ENCODE peak calls at places on chromosome 12, in seven cellular contexts. A is stimulated activated CD8-positive, alpha-beta memory T cell treated with anti-CD3 and anti-CD28 coated beads, Interleukin-15, amount 100 ng/mL, for 1 hour; Q is left cardiac atrium; I is NCI-H1436; O is hippocampal formation; K is activated gamma-delta T cell treated with anti-CD3 and anti-CD28 coated beads, Interleukin-2, amount 50 U/mL, for 16 hours; N is nucleus accumbens. S is an unnamed sample.

GRCh38 chr12:44573723-44574122 is 302.4 kb downstream of the NELL2 start:
- DNase-seq in A (no peak), Q (no peak), I (no peak), O (no peak), K (no peak), N (no peak), S (no peak)

GRCh38 chr12:104426926-104427546 is 29.7 kb upstream of the CHST11 start:
- DNase-seq in A (no peak), Q (no peak), I (no peak), O (no peak), K (no peak), N (no peak), S (no peak)

GRCh38 chr12:16884819-16885218 is 278.9 kb upstream of the LMO3 start:
- DNase-seq in A (no peak), Q (no peak), I (no peak), O (no peak), K (no peak), N (no peak), S (no peak)

GRCh38 chr12:85835810-85836715 is at the start of gene RASSF9:
- DNase-seq in A (no peak), Q (peak; percentile 72), I (no peak), O (peak; percentile 15), K (no peak), N (no peak), S (no peak)

GRCh38 chr12:52672321-52672933 is 7.8 kb downstream of the KRT1 start:
- DNase-seq in A (no peak), Q (no peak), I (no peak), O (no peak), K (no peak), N (no peak), S (no peak)

GRCh38 chr12:1929985-1930815 is 11.7 kb upstream of the CACNA2D4 start:
- DNase-seq in A (no peak), Q (no peak), I (peak; percentile 29), O (no peak), K (no peak), N (no peak), S (no peak)

GRCh38 chr12:126538888-126539287 is 1473.7 kb downstream of the AACS start:
- DNase-seq in A (no peak), Q (no peak), I (no peak), O (no peak), K (no peak), N (no peak), S (no peak)

GRCh38 chr12:51907864-51908425 is 641 bp downstream of the ACVRL1 start:
- DNase-seq in A (no peak), Q (peak; percentile 13), I (no peak), O (no peak), K (no peak), N (no peak), S (no peak)

GRCh38 chr12:131720921-131721320 is 10.0 kb downstream of the SFSWAP start:
- DNase-seq in A (no peak), Q (no peak), I (no peak), O (no peak), K (no peak), N (no peak), S (no peak)

GRCh38 chr12:82279597-82279996 is 78.6 kb downstream of the CCDC59 start:
- DNase-seq in A (no peak), Q (no peak), I (peak; percentile 18), O (no peak), K (no peak), N (no peak), S (peak; percentile 38)

GRCh38 chr12:2284857-2285256 is 232.1 kb downstream of the CACNA1C start:
- DNase-seq in A (no peak), Q (peak; percentile 81), I (peak; percentile 66), O (peak; percentile 19), K (no peak), N (peak; percentile 10), S (peak; percentile 62)

GRCh38 chr12:82359115-82359478 is 768 bp downstream of the METTL25 start:
- DNase-seq in A (no peak), Q (no peak), I (peak; percentile 4), O (no peak), K (no peak), N (no peak), S (peak; percentile 55)

GRCh38 chr12:57893460-57894353 is 47.2 kb upstream of the CTDSP2 start:
- DNase-seq in A (no peak), Q (peak; percentile 91), I (no peak), O (peak; percentile 90), K (no peak), N (peak; percentile 77), S (no peak)

GRCh38 chr12:80068173-80068572 is 31.2 kb upstream of the OTOGL start:
- DNase-seq in A (no peak), Q (no peak), I (no peak), O (no peak), K (no peak), N (no peak), S (no peak)

GRCh38 chr12:84272324-84272723 is 640.3 kb downstream of the SLC6A15 start:
- DNase-seq in A (no peak), Q (no peak), I (no peak), O (no peak), K (no peak), N (no peak), S (no peak)

GRCh38 chr12:108352591-108352990 is 13.5 kb upstream of the CMKLR1 start:
- DNase-seq in A (no peak), Q (no peak), I (no peak), O (no peak), K (no peak), N (no peak), S (no peak)

GRCh38 chr12:113788020-113788856 is 177.9 kb downstream of the RBM19 start:
- DNase-seq in A (no peak), Q (no peak), I (no peak), O (no peak), K (no peak), N (no peak), S (no peak)

GRCh38 chr12:92673756-92674155 is 29.0 kb upstream of the PLEKHG7 start:
- DNase-seq in A (no peak), Q (no peak), I (no peak), O (no peak), K (no peak), N (no peak), S (no peak)

GRCh38 chr12:112170376-112170775 is 45.0 kb downstream of the TRAFD1 start:
- DNase-seq in A (no peak), Q (peak; percentile 45), I (no peak), O (no peak), K (no peak), N (no peak), S (no peak)

GRCh38 chr12:104288635-104289258 is 14.8 kb upstream of the EID3 start:
- DNase-seq in A (peak; percentile 61), Q (peak; percentile 82), I (peak; percentile 80), O (peak; percentile 82), K (peak; percentile 73), N (peak; percentile 90), S (peak; percentile 88)

GRCh38 chr12:100528471-100529139 is 44.9 kb upstream of the GAS2L3 start:
- DNase-seq in A (no peak), Q (no peak), I (no peak), O (no peak), K (no peak), N (no peak), S (no peak)

GRCh38 chr12:77218278-77218677 is 152.9 kb upstream of the E2F7 start:
- DNase-seq in A (no peak), Q (no peak), I (no peak), O (no peak), K (no peak), N (no peak), S (no peak)

GRCh38 chr12:43009307-43009706 is 419.8 kb upstream of the PRICKLE1 start:
- DNase-seq in A (no peak), Q (no peak), I (no peak), O (no peak), K (no peak), N (no peak), S (no peak)

GRCh38 chr12:12229556-12230092 is 37.2 kb downstream of the LRP6 start:
- DNase-seq in A (no peak), Q (no peak), I (no peak), O (no peak), K (no peak), N (no peak), S (no peak)

GRCh38 chr12:86663691-86664090 is 407.5 kb upstream of the MGAT4C start:
- DNase-seq in A (no peak), Q (no peak), I (no peak), O (no peak), K (no peak), N (no peak), S (no peak)

GRCh38 chr12:123200414-123200813 is 32.5 kb downstream of the MPHOSPH9 start:
- DNase-seq in A (no peak), Q (no peak), I (no peak), O (no peak), K (no peak), N (no peak), S (no peak)

GRCh38 chr12:47755655-47756562 is 2.8 kb downstream of the RAPGEF3 start:
- DNase-seq in A (no peak), Q (no peak), I (no peak), O (no peak), K (no peak), N (no peak), S (no peak)

GRCh38 chr12:119808441-119808840 is 68.7 kb downstream of the CIT start:
- DNase-seq in A (no peak), Q (no peak), I (no peak), O (no peak), K (no peak), N (no peak), S (no peak)

GRCh38 chr12:132266802-132267201 is 62.6 kb downstream of the GALNT9 start:
- DNase-seq in A (no peak), Q (no peak), I (no peak), O (no peak), K (no peak), N (no peak), S (no peak)

GRCh38 chr12:9647825-9648700 is 21.4 kb upstream of the CLEC2D start:
- DNase-seq in A (peak; percentile 72), Q (peak; percentile 85), I (peak; percentile 52), O (peak; percentile 44), K (peak; percentile 87), N (peak; percentile 33), S (peak; percentile 59)

GRCh38 chr12:105992849-105993740 is 145.7 kb downstream of the NUAK1 start:
- DNase-seq in A (no peak), Q (no peak), I (no peak), O (no peak), K (no peak), N (no peak), S (no peak)

GRCh38 chr12:43057561-43057960 is 468.0 kb upstream of the PRICKLE1 start:
- DNase-seq in A (no peak), Q (no peak), I (no peak), O (no peak), K (no peak), N (no peak), S (no peak)

GRCh38 chr12:57124259-57124877 is 3.9 kb upstream of the LRP1 start:
- DNase-seq in A (peak; percentile 60), Q (peak; percentile 75), I (peak; percentile 62), O (peak; percentile 69), K (peak; percentile 68), N (peak; percentile 49), S (peak; percentile 68)

GRCh38 chr12:113190761-113191160 is 5.2 kb downstream of the RITA1 start:
- DNase-seq in A (no peak), Q (no peak), I (no peak), O (no peak), K (no peak), N (no peak), S (no peak)

GRCh38 chr12:43692064-43692463 is 66.5 kb downstream of the PUS7L start:
- DNase-seq in A (no peak), Q (no peak), I (no peak), O (no peak), K (no peak), N (no peak), S (no peak)

S was measured in NCI-H2107.